ENCODE peak calls at places on chromosomes 16 and 17, in four cellular contexts. H is CD8-positive, alpha-beta T cell; C is hepatocyte; T is CD4-positive, CD25-positive, alpha-beta regulatory T cell. D is an unnamed sample.

GRCh38 chr17:79443026-79443425 is 167.8 kb downstream of the RBFOX3 start:
- DNase-seq in C (no peak), H (no peak), T (no peak), D (no peak)

GRCh38 chr16:4387769-4388168 is 16.1 kb downstream of the VASN start:
- DNase-seq in C (no peak), H (no peak), T (no peak), D (no peak)

GRCh38 chr16:85201566-85201965 is 89.3 kb upstream of the CIBAR2 start:
- DNase-seq in H (no peak), T (no peak), C (no peak), D (no peak)

GRCh38 chr16:24921229-24921628 is 75.5 kb downstream of the SLC5A11 start:
- DNase-seq in H (peak; percentile 1), T (peak; percentile 21), C (no peak), D (no peak)

GRCh38 chr16:89117975-89118289 is 24.3 kb downstream of the ACSF3 start:
- DNase-seq in C (no peak), T (no peak), H (no peak), D (no peak)

GRCh38 chr16:13414154-13414553 is 505.8 kb upstream of the ERCC4 start:
- DNase-seq in T (no peak), H (no peak), C (no peak), D (no peak)

GRCh38 chr16:75265911-75266701 is 14.7 kb upstream of the BCAR1 start:
- DNase-seq in T (no peak), H (no peak), C (peak; percentile 90), D (no peak)

GRCh38 chr17:19672009-19672837 is 23.7 kb downstream of the ALDH3A2 start:
- DNase-seq in C (peak; percentile 62), T (no peak), H (no peak), D (no peak)

DNA sequence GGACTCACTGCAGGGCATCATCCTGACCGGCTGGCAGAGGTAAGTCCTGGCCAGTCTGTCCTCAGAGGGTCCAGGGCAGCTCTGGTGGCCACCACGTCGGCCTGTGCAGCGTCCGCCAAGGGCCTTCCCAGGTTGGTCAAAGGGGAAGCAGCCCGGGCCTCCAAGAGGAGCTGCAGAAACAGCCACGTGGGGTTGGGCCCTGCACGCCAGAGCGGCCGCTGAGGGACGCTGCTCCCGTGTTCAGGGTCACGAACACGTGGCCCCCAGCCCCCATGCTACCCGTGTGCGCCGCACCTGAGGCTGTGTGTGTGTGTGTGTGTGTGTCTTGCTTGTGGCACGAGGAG is 13.3 kb downstream of the CYBC1 start:
- DNase-seq in H (no peak), T (no peak), C (no peak), D (no peak)
- H3K27ac ChIP-seq in H (no peak overlapping the region), T (no peak overlapping the region), C (no peak overlapping the region), D (no peak overlapping the region)

GRCh38 chr17:77329741-77330531 is 189.2 kb downstream of the SEC14L1 start:
- DNase-seq in H (no peak), C (no peak), T (no peak), D (no peak)
- H3K27ac ChIP-seq in H (no peak overlapping the region), C (no peak overlapping the region), T (no peak overlapping the region), D (no peak overlapping the region)

DNA sequence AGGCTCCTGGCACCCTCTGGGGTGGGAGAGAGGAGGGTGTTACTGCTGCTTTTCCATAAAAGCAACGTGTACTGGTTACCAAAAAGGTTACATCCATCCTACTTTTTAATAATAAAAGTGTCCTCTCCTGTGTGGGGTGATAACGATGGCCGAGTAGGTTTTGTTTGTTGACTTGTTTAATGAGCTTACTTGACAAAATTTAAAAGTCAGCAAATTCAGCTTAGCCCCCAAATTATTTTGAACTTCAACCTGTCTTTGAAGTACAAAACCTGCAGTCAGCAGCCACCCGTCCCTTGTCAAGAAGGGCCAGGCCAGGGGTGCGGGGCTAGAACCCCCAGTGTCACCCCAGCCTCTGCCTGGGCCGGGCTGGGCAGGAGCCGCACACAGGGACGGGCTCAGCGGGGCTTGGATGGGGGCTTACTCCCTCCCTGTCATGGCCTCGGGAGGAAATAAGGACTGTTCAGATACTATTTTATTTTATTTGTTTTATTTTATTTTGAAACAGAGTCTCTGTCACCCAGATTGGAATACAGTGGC is 103.9 kb upstream of the CHMP6 start:
- DNase-seq in H (no peak), C (no peak), T (no peak), D (no peak)
- H3K27ac ChIP-seq in H (no peak overlapping the region), C (no peak overlapping the region), T (no peak overlapping the region), D (no peak overlapping the region)

GRCh38 chr17:2610195-2610594 is 16.7 kb downstream of the PAFAH1B1 start:
- DNase-seq in T (no peak), H (no peak), C (no peak), D (no peak)
- H3K27ac ChIP-seq in T (no peak overlapping the region), H (no peak overlapping the region), C (no peak overlapping the region), D (no peak overlapping the region)

GRCh38 chr17:47276868-47277267 is 23.2 kb downstream of the ITGB3 start:
- DNase-seq in C (peak; percentile 61), T (no peak), H (no peak), D (no peak)
- H3K27ac ChIP-seq in C (peak overlapping the region; percentile 88), T (no peak overlapping the region), H (no peak overlapping the region), D (no peak overlapping the region)

DNA sequence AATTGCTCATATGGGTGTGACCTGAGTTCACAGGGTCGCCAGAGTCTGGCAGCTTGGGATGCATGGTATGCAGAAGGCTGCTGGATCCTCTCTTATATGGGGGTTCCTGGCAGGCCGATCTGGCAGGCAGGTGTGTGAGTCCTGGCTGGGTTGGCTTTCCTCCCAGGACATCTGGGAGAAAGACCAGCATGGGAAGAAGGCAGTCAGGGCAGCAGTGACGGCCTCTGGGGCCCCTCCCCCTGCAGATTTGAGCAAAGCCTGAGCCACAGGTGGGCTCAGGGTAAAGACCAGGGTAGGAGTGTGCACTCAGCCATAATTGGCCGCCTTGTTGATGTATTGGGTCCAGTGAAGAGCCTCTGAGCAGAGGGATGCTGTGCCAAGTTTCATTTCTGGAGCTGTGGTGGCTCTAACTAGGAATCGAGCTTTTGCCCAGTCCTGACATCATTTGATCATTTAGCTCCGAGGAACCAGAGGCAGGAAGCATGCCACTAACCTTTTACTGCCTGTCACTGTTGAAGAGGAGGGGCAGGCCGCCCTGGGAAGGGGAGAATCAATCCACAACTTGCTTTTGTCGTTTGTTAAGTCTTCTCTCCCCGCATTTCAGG is 174.3 kb downstream of the CCDC182 start:
- DNase-seq in T (no peak), H (no peak), C (no peak), D (no peak)
- H3K27ac ChIP-seq in T (no peak overlapping the region), H (no peak overlapping the region), C (no peak overlapping the region), D (no peak overlapping the region)

GRCh38 chr17:3888343-3889171 is 4.3 kb downstream of the CAMKK1 start:
- DNase-seq in T (no peak), H (no peak), C (peak; percentile 72), D (no peak)

GRCh38 chr17:3890893-3891219 is 2.0 kb downstream of the CAMKK1 start:
- DNase-seq in T (no peak), C (no peak), H (no peak), D (no peak)

GRCh38 chr17:3889613-3890012 is 3.2 kb downstream of the CAMKK1 start:
- DNase-seq in C (no peak), T (no peak), H (no peak), D (no peak)

GRCh38 chr17:3891626-3892094 is 1.2 kb downstream of the CAMKK1 start:
- DNase-seq in C (no peak), H (no peak), T (no peak), D (peak; percentile 19)

DNA sequence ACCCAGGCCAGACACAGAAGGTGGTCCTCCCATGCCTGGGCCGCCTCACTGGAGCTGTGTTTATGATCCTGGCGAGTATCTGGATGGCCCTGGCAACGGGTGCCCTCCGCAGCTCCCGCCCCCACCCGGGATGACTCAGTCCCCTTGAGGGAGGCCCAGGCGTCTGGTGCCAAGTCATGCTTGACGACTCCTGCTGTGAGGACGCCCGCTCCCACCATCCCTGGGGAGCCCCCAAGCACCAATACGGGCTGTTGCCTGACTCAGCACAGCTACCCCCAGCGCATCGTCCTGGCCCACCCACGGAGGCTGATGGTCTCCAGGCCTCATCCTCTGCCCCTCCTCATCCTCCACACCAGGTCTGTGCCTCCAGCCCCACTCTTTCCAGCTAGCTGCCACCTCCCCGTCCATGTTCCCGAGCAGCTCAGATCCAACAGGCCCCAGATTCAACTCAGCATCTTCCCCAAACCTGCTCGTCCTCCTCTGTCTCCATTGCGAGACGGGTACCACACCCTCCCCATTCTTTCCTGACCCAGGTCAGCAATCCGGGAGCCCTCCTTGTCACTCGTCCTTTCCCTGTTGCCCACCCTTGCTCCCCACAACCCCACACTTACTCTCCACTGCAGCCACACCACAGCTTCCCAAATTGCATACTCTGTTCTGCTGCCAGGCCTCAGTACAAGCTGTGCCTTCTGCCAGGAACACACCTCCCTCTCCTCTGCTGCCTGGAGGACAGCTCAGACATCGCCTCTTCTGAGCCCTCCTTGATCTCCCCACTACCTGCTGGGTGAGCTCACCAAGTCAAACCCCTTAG is 2.6 kb downstream of the CAMKK1 start:
- DNase-seq in H (no peak), T (no peak), C (peak; percentile 80), D (no peak)
- H3K27ac ChIP-seq in H (no peak overlapping the region), T (no peak overlapping the region), C (peak overlapping the region; percentile 90), D (no peak overlapping the region)